ENCODE peak calls at places on chromosomes 5 and 9, in five cellular contexts. N, M, W, S and I are unnamed samples.

GRCh38 chr5:117255211-117256032 is 680.8 kb upstream of the SEMA6A start:
- DNase-seq in S (no peak), M (no peak), W (no peak), N (no peak), I (no peak)

GRCh38 chr5:43044181-43044914 is 4.2 kb upstream of the ANXA2R start:
- DNase-seq in S (no peak), W (no peak), N (peak; percentile 40), M (no peak), I (no peak)

GRCh38 chr5:157271740-157272271 is 5.9 kb downstream of the CYFIP2 start:
- DNase-seq in W (no peak), M (peak; percentile 96), N (no peak), S (no peak), I (no peak)

GRCh38 chr5:171421331-171422262 is 2.1 kb downstream of the FGF18 start:
- DNase-seq in N (no peak), W (no peak), S (no peak), M (no peak), I (no peak)

GRCh38 chr9:125433461-125434001 is 171.9 kb downstream of the GAPVD1 start:
- DNase-seq in N (no peak), S (no peak), M (no peak), W (no peak), I (no peak)

GRCh38 chr5:27125856-27126255 is 87.5 kb upstream of the CDH9 start:
- DNase-seq in N (no peak), W (no peak), S (no peak), M (no peak), I (no peak)

GRCh38 chr5:169803077-169803981 is 166.3 kb downstream of the DOCK2 start:
- DNase-seq in W (peak; percentile 97), M (no peak), N (peak; percentile 55), S (no peak), I (no peak)

GRCh38 chr5:180644825-180645608 is 4.4 kb downstream of the FLT4 start:
- DNase-seq in M (no peak), S (no peak), N (peak; percentile 14), W (no peak), I (no peak)

GRCh38 chr9:114367406-114367805 is 20.4 kb downstream of the AKNA start:
- DNase-seq in W (no peak), S (no peak), M (no peak), N (no peak), I (no peak)